ENCODE peak calls at places on chromosomes 11 and 22, in four cellular contexts. One of them, this sample, is unnamed.
A peak's percentile ranks its signal among the peaks of the same experiment; 100 is the strongest.

GRCh38 chr11:1303973-1304372 is 5.5 kb downstream of the TOLLIP start:
- DNase-seq in fibroblast of lung: peak; percentile 20
- DNase-seq in K562: no peak
- DNase-seq in neural progenitor cell: no peak
- DNase-seq in this sample: peak; percentile 3

GRCh38 chr22:35393116-35394010 is 6.6 kb upstream of the MCM5 start:
- DNase-seq in neural progenitor cell: no peak
- DNase-seq in K562: no peak
- DNase-seq in fibroblast of lung: no peak
- DNase-seq in this sample: no peak

GRCh38 chr11:95279921-95280861 is 49.2 kb upstream of the SESN3 start:
- DNase-seq in K562: no peak
- DNase-seq in neural progenitor cell: no peak
- DNase-seq in fibroblast of lung: no peak
- DNase-seq in this sample: no peak

GRCh38 chr22:44777364-44777756 is 25.0 kb downstream of the ARHGAP8 start:
- DNase-seq in neural progenitor cell: no peak
- DNase-seq in fibroblast of lung: no peak
- DNase-seq in K562: no peak
- DNase-seq in this sample: no peak

GRCh38 chr11:86741489-86742435 is 58.6 kb upstream of the PRSS23 start:
- DNase-seq in neural progenitor cell: no peak
- DNase-seq in fibroblast of lung: peak; percentile 74
- DNase-seq in K562: no peak
- DNase-seq in this sample: no peak

GRCh38 chr11:107689317-107690202 is 22.3 kb downstream of the SLN start:
- DNase-seq in K562: peak; percentile 78
- DNase-seq in fibroblast of lung: peak; percentile 70
- DNase-seq in neural progenitor cell: peak; percentile 84
- DNase-seq in this sample: peak; percentile 72

GRCh38 chr11:117876341-117877119 is at the start of gene FXYD6:
- DNase-seq in K562: no peak
- DNase-seq in fibroblast of lung: peak; percentile 60
- DNase-seq in neural progenitor cell: peak; percentile 92
- DNase-seq in this sample: peak; percentile 41

GRCh38 chr11:69240332-69241074 is 53.5 kb upstream of the MYEOV start:
- DNase-seq in K562: peak; percentile 14
- DNase-seq in neural progenitor cell: peak; percentile 42
- DNase-seq in fibroblast of lung: peak; percentile 17
- DNase-seq in this sample: no peak

GRCh38 chr11:92311616-92312449 is 87.2 kb downstream of the FAT3 start:
- DNase-seq in neural progenitor cell: peak; percentile 39
- DNase-seq in fibroblast of lung: peak; percentile 41
- DNase-seq in K562: no peak
- DNase-seq in this sample: no peak

GRCh38 chr11:1491379-1491778 is 4.8 kb upstream of the MOB2 start:
- DNase-seq in neural progenitor cell: no peak
- DNase-seq in fibroblast of lung: no peak
- DNase-seq in K562: no peak
- DNase-seq in this sample: no peak

GRCh38 chr11:19792510-19792909 is 79.9 kb downstream of the NAV2 start:
- DNase-seq in K562: no peak
- DNase-seq in neural progenitor cell: no peak
- DNase-seq in fibroblast of lung: no peak
- DNase-seq in this sample: no peak

GRCh38 chr22:45615364-45615763 is 56.3 kb upstream of the ATXN10 start:
- DNase-seq in neural progenitor cell: no peak
- DNase-seq in K562: no peak
- DNase-seq in fibroblast of lung: no peak
- DNase-seq in this sample: no peak

GRCh38 chr11:61160487-61161189 is 588 bp downstream of the VPS37C start:
- DNase-seq in fibroblast of lung: no peak
- DNase-seq in neural progenitor cell: no peak
- DNase-seq in K562: no peak
- DNase-seq in this sample: no peak

GRCh38 chr11:45732343-45732742 is 66.9 kb upstream of the CHST1 start:
- DNase-seq in fibroblast of lung: no peak
- DNase-seq in K562: no peak
- DNase-seq in neural progenitor cell: no peak
- DNase-seq in this sample: no peak

GRCh38 chr22:46070722-46071450 is 79.4 kb upstream of the PPARA start:
- DNase-seq in neural progenitor cell: peak; percentile 73
- DNase-seq in K562: no peak
- DNase-seq in fibroblast of lung: peak; percentile 59
- DNase-seq in this sample: no peak

GRCh38 chr11:102325088-102325487 is 7.8 kb downstream of the BIRC3 start:
- DNase-seq in neural progenitor cell: no peak
- DNase-seq in K562: no peak
- DNase-seq in fibroblast of lung: no peak
- DNase-seq in this sample: no peak

GRCh38 chr11:92838655-92839334 is 130.7 kb upstream of the MTNR1B start:
- DNase-seq in fibroblast of lung: peak; percentile 38
- DNase-seq in neural progenitor cell: peak; percentile 56
- DNase-seq in K562: no peak
- DNase-seq in this sample: no peak

GRCh38 chr11:57761301-57762234 is at the start of gene CTNND1:
- DNase-seq in fibroblast of lung: peak; percentile 99
- DNase-seq in K562: peak; percentile 94
- DNase-seq in neural progenitor cell: peak; percentile 93
- DNase-seq in this sample: peak; percentile 70

GRCh38 chr11:99316761-99317475 is 296.2 kb downstream of the CNTN5 start:
- DNase-seq in K562: no peak
- DNase-seq in fibroblast of lung: peak; percentile 21
- DNase-seq in neural progenitor cell: no peak
- DNase-seq in this sample: no peak

GRCh38 chr11:126578426-126578825 is 222.9 kb downstream of the ST3GAL4 start:
- DNase-seq in K562: no peak
- DNase-seq in neural progenitor cell: no peak
- DNase-seq in fibroblast of lung: no peak
- DNase-seq in this sample: no peak

GRCh38 chr11:126570489-126570888 is 215.0 kb downstream of the ST3GAL4 start:
- DNase-seq in neural progenitor cell: no peak
- DNase-seq in fibroblast of lung: no peak
- DNase-seq in K562: no peak
- DNase-seq in this sample: no peak

GRCh38 chr11:126575849-126576248 is 220.4 kb downstream of the ST3GAL4 start:
- DNase-seq in fibroblast of lung: no peak
- DNase-seq in neural progenitor cell: no peak
- DNase-seq in K562: no peak
- DNase-seq in this sample: no peak

GRCh38 chr11:126578021-126578420 is 222.5 kb downstream of the ST3GAL4 start:
- DNase-seq in K562: no peak
- DNase-seq in fibroblast of lung: no peak
- DNase-seq in neural progenitor cell: no peak
- DNase-seq in this sample: no peak

GRCh38 chr11:126573325-126574076 is 218.0 kb downstream of the ST3GAL4 start:
- DNase-seq in fibroblast of lung: no peak
- DNase-seq in neural progenitor cell: no peak
- DNase-seq in K562: peak; percentile 7
- DNase-seq in this sample: no peak
- TF ChIP-seq CTCF in fibroblast of lung: no peak
- TF ChIP-seq CTCF in neural progenitor cell: peak; percentile 56
- TF ChIP-seq CTCF in K562: peak; percentile 32
- TF ChIP-seq CTCF in this sample: no peak

GRCh38 chr11:76671236-76671590 is 666 bp upstream of the LRRC32 start:
- DNase-seq in K562: no peak
- DNase-seq in fibroblast of lung: no peak
- DNase-seq in neural progenitor cell: no peak
- DNase-seq in this sample: no peak
- TF ChIP-seq CTCF in K562: no peak
- TF ChIP-seq CTCF in fibroblast of lung: no peak
- TF ChIP-seq CTCF in neural progenitor cell: no peak
- TF ChIP-seq CTCF in this sample: peak; percentile 2

GRCh38 chr11:116375221-116375620 is 397.6 kb downstream of the BUD13 start:
- DNase-seq in neural progenitor cell: no peak
- DNase-seq in K562: no peak
- DNase-seq in fibroblast of lung: no peak
- DNase-seq in this sample: no peak
- TF ChIP-seq CTCF in neural progenitor cell: peak; percentile 26
- TF ChIP-seq CTCF in K562: no peak
- TF ChIP-seq CTCF in fibroblast of lung: no peak
- TF ChIP-seq CTCF in this sample: no peak

GRCh38 chr11:134017773-134018430 is 51.0 kb upstream of the JAM3 start:
- DNase-seq in K562: no peak
- DNase-seq in fibroblast of lung: no peak
- DNase-seq in neural progenitor cell: no peak
- DNase-seq in this sample: no peak

GRCh38 chr11:134013518-134013917 is 55.4 kb upstream of the JAM3 start:
- DNase-seq in K562: no peak
- DNase-seq in fibroblast of lung: no peak
- DNase-seq in neural progenitor cell: no peak
- DNase-seq in this sample: no peak

GRCh38 chr11:134019500-134019899 is 49.4 kb upstream of the JAM3 start:
- DNase-seq in fibroblast of lung: no peak
- DNase-seq in K562: no peak
- DNase-seq in neural progenitor cell: no peak
- DNase-seq in this sample: no peak

GRCh38 chr11:134015541-134015940 is 53.3 kb upstream of the JAM3 start:
- DNase-seq in K562: no peak
- DNase-seq in neural progenitor cell: no peak
- DNase-seq in fibroblast of lung: no peak
- DNase-seq in this sample: no peak

DNA sequence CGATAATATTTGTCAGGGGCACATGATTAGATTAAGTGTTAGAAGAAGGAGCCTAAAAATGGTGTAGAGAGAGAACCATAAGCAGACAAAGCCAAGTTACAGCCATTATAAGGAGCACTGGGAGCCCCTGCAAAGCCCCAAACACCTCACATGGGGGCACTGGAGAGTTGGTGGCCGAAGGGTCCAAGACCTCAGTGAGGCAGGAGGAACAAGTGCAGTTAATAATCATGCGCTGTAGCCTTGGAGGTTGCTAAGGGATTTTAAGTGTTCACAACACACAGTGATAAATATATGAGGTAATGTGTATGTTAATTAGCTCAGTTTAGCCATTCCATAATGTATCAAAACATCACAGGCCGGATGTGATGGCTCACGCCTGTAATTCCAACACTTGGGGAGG is 54.4 kb upstream of the JAM3 start:
- DNase-seq in neural progenitor cell: peak; percentile 64
- DNase-seq in K562: peak; percentile 20
- DNase-seq in fibroblast of lung: no peak
- DNase-seq in this sample: peak; percentile 39
- TF ChIP-seq CTCF in neural progenitor cell: peak; percentile 71
- TF ChIP-seq CTCF in K562: peak; percentile 44
- TF ChIP-seq CTCF in fibroblast of lung: peak; percentile 28
- TF ChIP-seq CTCF in this sample: no peak